ENCODE peak calls at places on chromosomes 5 and 9, in nine cellular contexts. K is fibroblast of mammary gland, V is cardiac fibroblast, Q is OCI-LY7, O is left ventricle myocardium inferior, F is fibroblast of lung, B is BJ, L is tibial artery, C is endodermal cell. R is an unnamed sample.

GRCh38 chr5:9544502-9545300 is 1.2 kb downstream of the SEMA5A start:
- DNase-seq in F (peak), K (peak), O (peak), Q (no peak), L (peak), V (peak), B (no peak), C (peak), R (peak)

GRCh38 chr5:22850981-22851380 is 2.2 kb downstream of the CDH12 start:
- DNase-seq in O (no peak), Q (no peak), V (no peak), B (no peak), K (no peak), F (no peak), L (no peak), C (no peak), R (no peak)

GRCh38 chr5:135379052-135379654 is 19.9 kb downstream of the MACROH2A1 start:
- DNase-seq in O (no peak), V (peak), K (peak), B (no peak), C (no peak), F (peak), Q (no peak), L (no peak), R (peak)

GRCh38 chr5:175887463-175887862 is 16.1 kb downstream of the CPLX2 start:
- DNase-seq in B (no peak), V (no peak), F (no peak), L (no peak), Q (no peak), C (peak), K (no peak), O (no peak), R (no peak)

GRCh38 chr5:117943521-117943920 is 1044.8 kb downstream of the DTWD2 start:
- DNase-seq in O (peak), Q (no peak), V (no peak), B (peak), K (peak), F (no peak), C (no peak), L (no peak), R (no peak)

GRCh38 chr9:34628656-34629491 is at the start of gene ARID3C:
- DNase-seq in F (no peak), Q (no peak), O (no peak), C (peak), L (no peak), B (no peak), V (no peak), K (no peak), R (no peak)

GRCh38 chr9:72728031-72728770 is 206.8 kb downstream of the TMC1 start:
- DNase-seq in K (no peak), Q (no peak), L (no peak), V (no peak), B (no peak), O (no peak), F (no peak), C (no peak), R (no peak)

GRCh38 chr5:133321833-133322420 is 270.1 kb downstream of the HSPA4 start:
- DNase-seq in V (no peak), C (no peak), L (no peak), O (no peak), B (no peak), F (no peak), Q (no peak), K (no peak), R (no peak)

GRCh38 chr5:101977729-101978345 is 318.2 kb downstream of the SLCO4C1 start:
- DNase-seq in C (no peak), L (no peak), F (peak), V (peak), K (peak), Q (peak), B (no peak), O (no peak), R (peak)

GRCh38 chr5:83408719-83409118 is 62.8 kb upstream of the VCAN start:
- DNase-seq in V (no peak), C (no peak), Q (no peak), K (no peak), O (no peak), F (no peak), L (no peak), B (no peak), R (no peak)

GRCh38 chr5:96256795-96257470 is 176.1 kb downstream of the PCSK1 start:
- DNase-seq in F (peak), Q (peak), K (peak), O (no peak), V (peak), B (no peak), L (no peak), C (no peak), R (peak)

GRCh38 chr5:147234825-147235635 is at the start of gene STK32A:
- DNase-seq in Q (no peak), L (peak), K (peak), F (peak), B (no peak), C (peak), V (peak), O (peak), R (peak)

GRCh38 chr9:22342489-22343217 is 104.0 kb upstream of the DMRTA1 start:
- DNase-seq in V (peak), C (no peak), F (peak), K (peak), L (no peak), Q (no peak), O (no peak), B (no peak), R (peak)

GRCh38 chr9:33051149-33051548 is 25.3 kb downstream of the SMU1 start:
- DNase-seq in Q (peak), B (no peak), L (no peak), V (no peak), C (no peak), K (no peak), F (no peak), O (no peak), R (no peak)

GRCh38 chr5:181071257-181071656 is 31.2 kb downstream of the BTNL9 start:
- DNase-seq in K (no peak), Q (no peak), V (no peak), F (no peak), B (no peak), L (no peak), O (no peak), C (no peak), R (no peak)

GRCh38 chr9:136061405-136061804 is 33.7 kb downstream of the NACC2 start:
- DNase-seq in V (no peak), C (no peak), L (no peak), O (peak), K (no peak), Q (no peak), B (no peak), F (no peak), R (no peak)

GRCh38 chr5:132963175-132964104 is at the start of gene AFF4:
- DNase-seq in O (peak), B (peak), K (peak), C (peak), Q (peak), F (peak), L (peak), V (peak), R (peak)

GRCh38 chr9:91477106-91477505 is 53.5 kb upstream of the NFIL3 start:
- DNase-seq in C (no peak), Q (no peak), B (no peak), F (peak), L (no peak), V (no peak), O (no peak), K (no peak), R (no peak)

GRCh38 chr5:103177543-103177942 is 57.4 kb downstream of the PPIP5K2 start:
- DNase-seq in V (no peak), L (no peak), F (no peak), K (peak), B (no peak), O (no peak), Q (no peak), C (no peak), R (no peak)

GRCh38 chr5:173187054-173187743 is 42.9 kb downstream of the BNIP1 start:
- DNase-seq in V (no peak), B (no peak), C (peak), F (no peak), Q (peak), L (no peak), K (no peak), O (no peak), R (no peak)

GRCh38 chr9:88651682-88652633 is 117.0 kb downstream of the NXNL2 start:
- DNase-seq in V (peak), B (peak), F (peak), K (peak), Q (no peak), C (no peak), L (peak), O (peak), R (peak)

GRCh38 chr5:156529902-156530301 is 202.9 kb downstream of the SGCD start:
- DNase-seq in V (no peak), L (no peak), C (no peak), O (no peak), Q (no peak), K (peak), B (no peak), F (no peak), R (peak)

GRCh38 chr5:169798438-169798837 is 161.4 kb downstream of the DOCK2 start:
- DNase-seq in B (no peak), L (no peak), K (no peak), O (no peak), V (no peak), F (no peak), Q (no peak), C (no peak), R (no peak)

GRCh38 chr9:3992924-3993323 is 306.9 kb downstream of the GLIS3 start:
- DNase-seq in V (peak), F (peak), L (no peak), K (peak), Q (no peak), B (no peak), O (no peak), C (no peak), R (peak)

GRCh38 chr9:125399165-125399564 is 137.5 kb downstream of the GAPVD1 start:
- DNase-seq in B (no peak), F (no peak), K (no peak), C (no peak), L (no peak), V (no peak), O (no peak), Q (no peak), R (no peak)

GRCh38 chr5:91245871-91246270 is 137.2 kb downstream of the ARRDC3 start:
- DNase-seq in B (no peak), Q (no peak), V (peak), K (peak), L (no peak), F (no peak), C (no peak), O (no peak), R (peak)

GRCh38 chr9:32502459-32502858 is 23.5 kb downstream of the RIGI start:
- DNase-seq in B (no peak), K (peak), L (no peak), O (no peak), F (peak), Q (no peak), V (peak), C (peak), R (peak)

GRCh38 chr9:2524601-2525000 is 97.0 kb upstream of the VLDLR start:
- DNase-seq in F (peak), K (no peak), C (no peak), L (no peak), Q (no peak), V (no peak), B (no peak), O (no peak), R (no peak)

GRCh38 chr9:94676446-94677148 is 37.3 kb upstream of the FBP1 start:
- DNase-seq in K (no peak), V (no peak), C (no peak), L (no peak), F (peak), Q (no peak), B (no peak), O (no peak), R (no peak)

GRCh38 chr9:114261026-114261425 is 61.9 kb upstream of the ORM1 start:
- DNase-seq in O (no peak), K (no peak), F (no peak), Q (no peak), V (no peak), B (no peak), C (peak), L (no peak), R (no peak)

GRCh38 chr5:76472338-76473336 is 69.6 kb downstream of the IQGAP2 start:
- DNase-seq in B (no peak), F (no peak), V (no peak), O (no peak), L (no peak), K (no peak), Q (no peak), C (no peak), R (no peak)

GRCh38 chr5:150153957-150154617 is 1.6 kb downstream of the PDGFRB start:
- DNase-seq in C (peak), V (peak), Q (peak), L (no peak), B (no peak), O (no peak), F (peak), K (peak), R (peak)

GRCh38 chr9:98599566-98599965 is 109.2 kb downstream of the GABBR2 start:
- DNase-seq in V (no peak), L (no peak), Q (no peak), O (no peak), F (no peak), B (no peak), C (no peak), K (no peak), R (no peak)

GRCh38 chr9:21060919-21061561 is 16.7 kb downstream of the IFNB1 start:
- DNase-seq in O (no peak), Q (no peak), V (peak), C (no peak), L (no peak), F (peak), B (peak), K (peak), R (peak)

GRCh38 chr5:6943749-6944148 is 230.5 kb downstream of the TENT4A start:
- DNase-seq in F (no peak), B (no peak), K (no peak), Q (no peak), L (no peak), C (no peak), V (no peak), O (no peak), R (no peak)

GRCh38 chr9:18362901-18363685 is 110.9 kb upstream of the ADAMTSL1 start:
- DNase-seq in F (peak), V (peak), Q (peak), O (no peak), B (peak), C (no peak), K (peak), L (no peak), R (peak)

GRCh38 chr5:54663876-54664275 is 146.3 kb downstream of the SNX18 start:
- DNase-seq in L (peak), F (peak), O (peak), Q (no peak), V (peak), B (peak), K (peak), C (no peak), R (peak)

GRCh38 chr9:101449071-101449721 is 13.6 kb upstream of the ALDOB start:
- DNase-seq in Q (peak), B (no peak), L (peak), F (peak), O (peak), C (peak), K (peak), V (peak), R (peak)
- H3K4me3 ChIP-seq in Q (peak), B (peak), L (peak), F (peak), O (peak), C (peak), K (peak), V (peak), R (peak)

DNA sequence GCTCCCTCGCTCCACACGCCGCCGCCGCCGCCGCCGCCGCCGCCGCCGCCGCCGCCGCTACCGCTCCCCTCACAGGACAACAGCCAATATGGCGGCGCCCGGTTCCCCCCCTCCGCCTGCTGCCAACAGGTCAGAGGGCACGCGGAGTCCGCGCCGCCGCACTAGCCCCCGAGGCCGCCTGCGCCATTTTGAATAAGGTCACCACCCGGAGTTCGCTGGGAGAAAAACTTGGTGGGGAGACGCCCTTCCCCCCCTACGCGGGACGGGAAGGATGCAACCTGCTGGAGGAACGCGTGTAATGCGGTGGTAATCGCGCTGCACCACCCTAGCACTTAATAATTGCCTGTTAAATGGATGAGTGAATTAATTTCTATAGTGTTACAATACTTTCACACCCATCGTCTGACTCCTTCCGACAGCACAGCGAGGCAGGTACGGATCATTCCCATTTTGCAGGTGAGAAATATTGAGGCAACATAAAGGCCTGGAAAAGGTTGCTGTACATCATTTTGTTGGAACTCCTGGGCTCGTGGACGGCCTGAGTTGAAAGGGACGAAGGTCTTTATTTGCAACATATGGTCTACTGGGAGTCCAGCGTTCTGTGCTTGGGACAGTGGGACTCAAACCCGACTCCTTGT is at the start of gene FAM193B:
- DNase-seq in O (peak), L (peak), Q (peak), V (peak), B (peak), K (peak), F (peak), C (peak), R (peak)
- TF ChIP-seq CTCF in O (peak), L (peak), Q (peak), V (peak), B (peak), K (peak), F (peak), C (peak), R (peak)

GRCh38 chr5:116733995-116734716 is 159.5 kb upstream of the SEMA6A start:
- DNase-seq in C (peak), V (no peak), Q (no peak), B (no peak), K (no peak), O (peak), L (peak), F (no peak), R (no peak)
- H3K4me3 ChIP-seq in C (peak), V (no peak), Q (no peak), B (no peak), K (no peak), O (no peak), L (no peak), F (no peak), R (no peak)

GRCh38 chr9:130431536-130432303 is 13.0 kb upstream of the ASS1 start:
- DNase-seq in C (no peak), B (no peak), L (no peak), F (no peak), K (no peak), Q (no peak), O (no peak), V (no peak), R (no peak)

GRCh38 chr9:130432362-130432761 is 12.4 kb upstream of the ASS1 start:
- DNase-seq in O (no peak), F (no peak), C (no peak), V (no peak), Q (no peak), L (no peak), K (no peak), B (no peak), R (no peak)

GRCh38 chr9:130433947-130434262 is 10.9 kb upstream of the ASS1 start:
- DNase-seq in V (no peak), L (no peak), K (no peak), B (no peak), C (no peak), Q (no peak), F (no peak), O (no peak), R (no peak)

GRCh38 chr9:130432796-130433167 is 12.0 kb upstream of the ASS1 start:
- DNase-seq in B (no peak), O (no peak), L (no peak), V (no peak), C (no peak), F (no peak), K (no peak), Q (no peak), R (no peak)

DNA sequence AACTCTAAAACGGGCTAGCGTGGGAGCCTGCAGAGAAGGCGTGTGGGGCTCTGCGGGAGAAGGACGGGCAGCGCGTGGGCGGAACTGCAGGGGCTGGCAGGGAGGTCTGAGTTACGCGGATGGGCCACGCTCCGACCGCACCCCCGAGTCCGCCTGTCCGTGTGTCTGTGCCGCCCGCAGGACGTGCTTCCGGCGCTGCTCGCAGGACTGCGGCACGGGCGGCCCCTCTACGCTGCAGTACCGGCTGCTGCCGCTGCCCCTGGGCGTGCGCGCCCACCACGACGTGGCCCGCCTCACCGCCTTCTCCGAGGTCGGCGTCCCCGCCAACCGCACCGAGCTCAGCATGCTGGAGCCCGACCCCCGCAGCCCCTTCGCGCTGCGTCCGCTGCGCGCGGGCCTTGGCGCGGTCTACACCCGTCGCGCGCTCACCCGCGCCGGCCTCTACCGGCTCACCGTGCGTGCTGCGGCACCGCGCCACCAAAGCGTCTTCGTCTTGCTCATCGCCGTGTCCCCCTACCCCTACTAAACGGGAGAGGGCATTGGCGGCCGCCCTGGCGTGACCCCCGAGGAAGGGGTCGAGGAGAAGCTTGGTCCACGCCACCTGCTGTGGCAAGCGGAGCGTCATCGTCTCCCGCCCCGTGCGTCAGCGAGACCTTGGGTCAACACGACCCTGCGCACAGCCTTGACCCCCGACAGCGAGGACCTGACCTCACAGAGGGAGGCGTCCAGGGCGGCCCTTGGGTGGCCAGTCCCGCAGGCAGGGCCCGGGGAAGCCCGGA is 11.4 kb upstream of the ASS1 start:
- DNase-seq in F (peak), Q (no peak), B (no peak), K (no peak), V (peak), O (peak), L (no peak), C (peak), R (peak)
- TF ChIP-seq CTCF in F (peak), Q (no peak), B (peak), K (no peak), V (peak), O (peak), L (peak), C (peak), R (peak)

GRCh38 chr9:131097948-131098278 is 1.6 kb downstream of the AIF1L start:
- DNase-seq in C (no peak), B (no peak), L (no peak), F (no peak), K (no peak), O (no peak), Q (no peak), V (no peak), R (no peak)

GRCh38 chr9:131097259-131097947 is 1.1 kb downstream of the AIF1L start:
- DNase-seq in V (no peak), B (no peak), L (no peak), K (no peak), Q (no peak), C (no peak), O (no peak), F (no peak), R (no peak)

GRCh38 chr9:131098391-131099087 is 2.2 kb downstream of the AIF1L start:
- DNase-seq in F (no peak), C (no peak), Q (no peak), V (no peak), L (no peak), K (no peak), B (no peak), O (no peak), R (no peak)

GRCh38 chr9:131095666-131096489 is 453 bp upstream of the AIF1L start:
- DNase-seq in L (no peak), F (peak), C (peak), O (no peak), K (no peak), Q (no peak), B (no peak), V (no peak), R (no peak)

GRCh38 chr9:131096490-131097258 is at the start of gene AIF1L:
- DNase-seq in V (no peak), L (peak), K (no peak), B (no peak), Q (no peak), O (no peak), F (no peak), C (peak), R (no peak)
- H3K4me3 ChIP-seq in V (peak), L (peak), K (no peak), B (no peak), Q (no peak), O (peak), F (no peak), C (peak), R (no peak)